ENCODE peak calls at places on chromosomes 3 and 15, in six cellular contexts. K, L, D, O, S and X are unnamed samples.
A peak's percentile ranks its signal among the peaks of the same experiment; 100 is the strongest.

GRCh38 chr15:81108427-81108826 is 25.6 kb upstream of the CFAP161 start:
- DNase-seq in L (no peak), S (no peak), K (no peak), D (no peak), O (no peak), X (peak; percentile 4)

GRCh38 chr3:131981381-131981780 is 53.4 kb downstream of the CPNE4 start:
- DNase-seq in L (no peak), O (no peak), D (no peak), K (no peak), S (no peak), X (no peak)

GRCh38 chr15:68365140-68365745 is 66.7 kb downstream of the ITGA11 start:
- DNase-seq in S (no peak), D (no peak), L (no peak), K (no peak), O (no peak), X (no peak)

GRCh38 chr15:39595621-39596221 is 14.8 kb downstream of the THBS1 start:
- DNase-seq in K (peak; percentile 43), D (no peak), O (no peak), L (no peak), S (no peak), X (peak; percentile 50)

GRCh38 chr3:175861916-175862315 is 1002.8 kb downstream of the NAALADL2 start:
- DNase-seq in D (no peak), K (no peak), L (no peak), S (no peak), O (no peak), X (no peak)

GRCh38 chr15:98421419-98422085 is 226.8 kb upstream of the IGF1R start:
- DNase-seq in S (peak; percentile 70), D (peak; percentile 84), L (peak; percentile 68), K (peak; percentile 13), O (peak; percentile 39), X (peak; percentile 41)

GRCh38 chr3:36434682-36435426 is 54.5 kb downstream of the STAC start:
- DNase-seq in K (no peak), S (no peak), L (no peak), D (no peak), O (no peak), X (no peak)

GRCh38 chr15:98899266-98900021 is 108.1 kb downstream of the PGPEP1L start:
- DNase-seq in O (no peak), K (no peak), S (no peak), D (no peak), L (peak; percentile 91), X (peak; percentile 87)

GRCh38 chr3:143478124-143478693 is 358.6 kb downstream of the CHST2 start:
- DNase-seq in L (no peak), D (peak; percentile 38), K (no peak), O (no peak), S (no peak), X (no peak)

GRCh38 chr3:152234657-152235375 is 33.9 kb upstream of the MBNL1 start:
- DNase-seq in K (no peak), D (no peak), O (no peak), S (no peak), L (no peak), X (no peak)

GRCh38 chr15:96947296-96947695 is 616.8 kb downstream of the NR2F2 start:
- DNase-seq in K (no peak), S (no peak), L (no peak), D (peak; percentile 47), O (no peak), X (no peak)

GRCh38 chr15:35673093-35673573 is 127.2 kb upstream of the DPH6 start:
- DNase-seq in K (no peak), L (no peak), S (no peak), O (no peak), D (no peak), X (peak; percentile 35)

GRCh38 chr15:57158589-57158988 is 217.7 kb upstream of the CGNL1 start:
- DNase-seq in D (no peak), O (no peak), L (no peak), S (no peak), K (peak; percentile 48), X (no peak)

GRCh38 chr15:69081310-69082004 is 67.0 kb downstream of the NOX5 start:
- DNase-seq in L (peak; percentile 60), S (no peak), O (no peak), D (peak; percentile 50), K (peak; percentile 40), X (peak; percentile 33)

GRCh38 chr15:48996276-48996675 is 32.6 kb upstream of the SHC4 start:
- DNase-seq in L (peak; percentile 57), D (no peak), O (no peak), S (no peak), K (peak; percentile 33), X (no peak)

GRCh38 chr3:46829699-46830208 is 33.5 kb downstream of the MYL3 start:
- DNase-seq in D (no peak), O (no peak), S (no peak), K (no peak), L (no peak), X (no peak)

GRCh38 chr3:171757377-171758034 is 52.8 kb downstream of the PLD1 start:
- DNase-seq in K (no peak), D (no peak), S (no peak), O (no peak), L (no peak), X (no peak)

GRCh38 chr3:45962033-45962432 is 18.8 kb downstream of the CXCR6 start:
- DNase-seq in O (no peak), L (peak; percentile 67), D (no peak), S (no peak), K (no peak), X (no peak)

GRCh38 chr3:183959214-183959613 is 58.5 kb downstream of the ABCC5 start:
- DNase-seq in K (no peak), D (no peak), O (no peak), S (no peak), L (no peak), X (no peak)

GRCh38 chr3:53218136-53218535 is 37.7 kb downstream of the TKT start:
- DNase-seq in L (no peak), O (no peak), S (no peak), D (peak; percentile 22), K (no peak), X (no peak)

GRCh38 chr15:96340611-96341464 is 10.3 kb downstream of the NR2F2 start:
- DNase-seq in L (no peak), K (peak; percentile 73), D (peak; percentile 82), O (no peak), S (peak; percentile 87), X (peak; percentile 74)

GRCh38 chr15:74784426-74784825 is 2.5 kb downstream of the CSK start:
- DNase-seq in K (no peak), O (no peak), S (no peak), L (no peak), D (no peak), X (no peak)

GRCh38 chr15:51323749-51324148 is 14.6 kb downstream of the CYP19A1 start:
- DNase-seq in K (no peak), S (no peak), L (no peak), O (no peak), D (no peak), X (no peak)

GRCh38 chr15:63086967-63087366 is 34.7 kb upstream of the LACTB start:
- DNase-seq in L (no peak), D (no peak), K (no peak), O (no peak), S (no peak), X (peak; percentile 40)

GRCh38 chr3:197989651-197990050 is 29.6 kb downstream of the LMLN start:
- DNase-seq in K (no peak), L (peak; percentile 40), D (no peak), S (no peak), O (no peak), X (no peak)

DNA sequence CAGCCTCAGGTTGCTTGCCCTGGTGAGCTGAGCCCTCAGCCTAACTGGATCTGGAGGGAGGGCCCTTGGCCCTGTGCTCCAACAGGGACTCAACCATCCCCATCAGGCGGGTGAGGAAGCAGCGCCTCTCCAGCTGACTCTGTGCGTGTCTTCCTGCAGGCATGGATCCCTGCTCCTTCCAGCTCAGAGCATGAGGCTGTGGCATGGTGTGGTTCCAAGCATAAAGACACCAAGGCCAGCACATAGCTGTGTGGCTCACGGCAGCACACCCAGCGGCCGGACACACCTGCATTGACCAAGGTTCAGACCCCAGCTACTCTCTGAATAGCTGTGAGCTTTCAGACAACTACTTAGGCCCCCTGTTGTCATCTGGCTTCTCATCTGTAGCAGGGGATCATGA is 131.0 kb upstream of the PLXNA1 start:
- DNase-seq in L (no peak), D (no peak), O (no peak), S (no peak), K (no peak), X (no peak)
- H3K14ac ChIP-seq in L (peak overlapping the region; percentile 25), D (peak overlapping the region; percentile 33), O (no peak overlapping the region), S (peak overlapping the region; percentile 5), K (no peak overlapping the region), X (no peak overlapping the region)

DNA sequence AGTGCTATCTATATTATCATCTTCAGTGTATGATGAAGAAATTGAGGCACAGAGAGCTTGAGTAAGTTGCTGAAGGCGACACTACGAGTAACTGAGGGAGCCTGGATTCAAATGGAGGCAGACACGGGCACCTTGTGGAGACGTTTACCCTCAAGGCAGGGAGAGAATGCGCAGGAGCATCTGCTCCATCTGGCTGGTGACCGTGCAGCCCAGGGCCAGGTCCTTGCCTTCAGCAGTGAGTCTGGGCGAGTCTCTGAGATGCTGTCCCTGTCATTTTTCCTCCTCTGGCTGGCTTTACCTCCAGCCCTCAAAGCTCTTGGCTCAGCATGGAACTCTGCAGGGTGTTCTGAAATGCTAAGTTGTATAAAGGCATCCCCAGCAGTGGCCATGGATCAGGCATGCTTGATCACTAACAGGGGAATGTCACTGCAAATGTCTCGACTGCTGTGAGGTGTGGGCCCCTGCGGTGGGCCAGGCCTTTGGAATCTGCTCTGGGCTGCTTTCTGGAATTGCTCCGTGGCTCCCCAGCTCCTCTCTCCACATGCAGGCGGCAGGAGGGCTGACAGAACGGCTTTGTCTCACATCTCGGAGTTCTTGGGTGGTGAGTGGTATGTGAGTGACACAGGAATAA is 19.7 kb downstream of the SPSB4 start:
- DNase-seq in L (peak; percentile 27), S (no peak), D (peak; percentile 91), K (no peak), O (peak; percentile 77), X (no peak)
- H2BK5ac ChIP-seq in L (peak overlapping the region; percentile 7), S (no peak overlapping the region), D (no peak overlapping the region), K (no peak overlapping the region), O (peak overlapping the region; percentile 76), X (no peak overlapping the region)

GRCh38 chr15:86571873-86572272 is 492.2 kb downstream of the AGBL1 start:
- DNase-seq in D (no peak), K (no peak), L (no peak), S (no peak), O (no peak), X (no peak)

GRCh38 chr15:86568378-86568777 is 488.7 kb downstream of the AGBL1 start:
- DNase-seq in K (no peak), D (no peak), S (no peak), L (no peak), O (no peak), X (no peak)

GRCh38 chr15:86572368-86572841 is 492.7 kb downstream of the AGBL1 start:
- DNase-seq in O (no peak), D (peak; percentile 48), L (no peak), S (no peak), K (no peak), X (no peak)

GRCh38 chr15:86570738-86571137 is 491.1 kb downstream of the AGBL1 start:
- DNase-seq in S (no peak), O (no peak), K (no peak), L (no peak), D (no peak), X (no peak)
- H3K9me3 ChIP-seq in S (no peaks in the 10 kb centered on the region), O (peaks cover 9% of the 10 kb centered on the region), K (peaks cover 38% of the 10 kb centered on the region), L (peaks cover 2% of the 10 kb centered on the region), D (no peaks in the 10 kb centered on the region), X (no peaks in the 10 kb centered on the region)

DNA sequence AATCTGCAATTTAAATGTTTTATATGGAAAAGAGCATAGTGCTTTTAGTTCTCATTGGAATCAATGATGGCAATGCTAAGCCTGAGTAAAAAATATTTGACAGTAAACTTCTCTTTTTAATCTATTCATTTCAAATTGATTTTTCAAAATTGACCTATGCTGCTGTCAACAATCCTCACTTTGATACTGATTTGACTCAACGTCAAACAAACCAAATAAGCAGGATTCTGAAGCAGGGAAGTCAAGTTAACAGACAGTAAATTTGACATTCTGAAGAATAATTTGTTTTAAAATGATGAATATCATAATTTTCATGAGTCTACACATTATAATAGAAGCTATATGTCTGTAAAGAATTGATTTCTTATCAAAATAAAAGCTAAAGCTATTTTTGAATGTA is 1053.1 kb downstream of the DIPK2A start:
- DNase-seq in L (no peak), D (no peak), O (no peak), K (no peak), S (no peak), X (no peak)
- H3K14ac ChIP-seq in L (no peak overlapping the region), D (no peak overlapping the region), O (no peak overlapping the region), K (no peak overlapping the region), S (no peak overlapping the region), X (no peak overlapping the region)